ENCODE peak calls at places on chromosomes 7 and 10, in seven cellular contexts. One of them, this sample, is unnamed.

GRCh38 chr7:69334706-69335105 is 263.6 kb upstream of the AUTS2 start:
- DNase-seq in T1000: no peak
- DNase-seq in A549: no peak
- DNase-seq in A172: no peak
- DNase-seq in brain microvascular endothelial cell: no peak
- DNase-seq in cardiac fibroblast: no peak
- DNase-seq in stimulated activated CD8-positive, alpha-beta memory T cell treated with anti-CD3 and anti-CD28 coated beads, Interleukin-7, amount 100 ng/mL, for 1 hour: no peak
- DNase-seq in this sample: no peak

GRCh38 chr7:33770581-33770980 is 134.8 kb upstream of the BMPER start:
- DNase-seq in cardiac fibroblast: no peak
- DNase-seq in A549: no peak
- DNase-seq in T1000: no peak
- DNase-seq in brain microvascular endothelial cell: no peak
- DNase-seq in stimulated activated CD8-positive, alpha-beta memory T cell treated with anti-CD3 and anti-CD28 coated beads, Interleukin-7, amount 100 ng/mL, for 1 hour: no peak
- DNase-seq in A172: no peak
- DNase-seq in this sample: no peak

GRCh38 chr10:50577681-50578350 is 45.9 kb downstream of the SGMS1 start:
- DNase-seq in stimulated activated CD8-positive, alpha-beta memory T cell treated with anti-CD3 and anti-CD28 coated beads, Interleukin-7, amount 100 ng/mL, for 1 hour: no peak
- DNase-seq in A172: peak
- DNase-seq in brain microvascular endothelial cell: peak
- DNase-seq in cardiac fibroblast: peak
- DNase-seq in T1000: no peak
- DNase-seq in A549: no peak
- DNase-seq in this sample: no peak

GRCh38 chr10:86229378-86229777 is 137.2 kb downstream of the GRID1 start:
- DNase-seq in cardiac fibroblast: no peak
- DNase-seq in T1000: no peak
- DNase-seq in brain microvascular endothelial cell: no peak
- DNase-seq in A172: peak
- DNase-seq in A549: no peak
- DNase-seq in stimulated activated CD8-positive, alpha-beta memory T cell treated with anti-CD3 and anti-CD28 coated beads, Interleukin-7, amount 100 ng/mL, for 1 hour: no peak
- DNase-seq in this sample: no peak

GRCh38 chr10:11411926-11412545 is 199.4 kb downstream of the USP6NL start:
- DNase-seq in A172: no peak
- DNase-seq in stimulated activated CD8-positive, alpha-beta memory T cell treated with anti-CD3 and anti-CD28 coated beads, Interleukin-7, amount 100 ng/mL, for 1 hour: no peak
- DNase-seq in cardiac fibroblast: no peak
- DNase-seq in A549: no peak
- DNase-seq in T1000: no peak
- DNase-seq in brain microvascular endothelial cell: no peak
- DNase-seq in this sample: no peak

GRCh38 chr7:93569189-93569588 is 5.3 kb downstream of the CALCR start:
- DNase-seq in A549: no peak
- DNase-seq in cardiac fibroblast: no peak
- DNase-seq in T1000: no peak
- DNase-seq in A172: no peak
- DNase-seq in stimulated activated CD8-positive, alpha-beta memory T cell treated with anti-CD3 and anti-CD28 coated beads, Interleukin-7, amount 100 ng/mL, for 1 hour: no peak
- DNase-seq in brain microvascular endothelial cell: no peak
- DNase-seq in this sample: no peak

GRCh38 chr7:42283553-42283952 is 46.5 kb upstream of the GLI3 start:
- DNase-seq in stimulated activated CD8-positive, alpha-beta memory T cell treated with anti-CD3 and anti-CD28 coated beads, Interleukin-7, amount 100 ng/mL, for 1 hour: no peak
- DNase-seq in brain microvascular endothelial cell: no peak
- DNase-seq in A549: no peak
- DNase-seq in cardiac fibroblast: peak
- DNase-seq in T1000: no peak
- DNase-seq in A172: no peak
- DNase-seq in this sample: no peak

GRCh38 chr7:36657031-36657660 is 67.1 kb downstream of the AOAH start:
- DNase-seq in A549: no peak
- DNase-seq in brain microvascular endothelial cell: no peak
- DNase-seq in cardiac fibroblast: no peak
- DNase-seq in A172: no peak
- DNase-seq in T1000: no peak
- DNase-seq in stimulated activated CD8-positive, alpha-beta memory T cell treated with anti-CD3 and anti-CD28 coated beads, Interleukin-7, amount 100 ng/mL, for 1 hour: no peak
- DNase-seq in this sample: no peak

GRCh38 chr10:12350925-12351324 is 1.6 kb downstream of the CAMK1D start:
- DNase-seq in A549: no peak
- DNase-seq in A172: no peak
- DNase-seq in stimulated activated CD8-positive, alpha-beta memory T cell treated with anti-CD3 and anti-CD28 coated beads, Interleukin-7, amount 100 ng/mL, for 1 hour: no peak
- DNase-seq in cardiac fibroblast: no peak
- DNase-seq in brain microvascular endothelial cell: no peak
- DNase-seq in T1000: no peak
- DNase-seq in this sample: no peak

This sample was measured in Right ventricle myocardium superior.